ENCODE peak calls at places on chromosomes 11 and 22, in six cellular contexts. O is GM23248; N is DND-41; Z is MM.1S; U is adrenal gland; H is naive thymus-derived CD4-positive, alpha-beta T cell. I is an unnamed sample.

GRCh38 chr11:121671276-121672168 is 218.8 kb upstream of the SORL1-AS1 start:
- DNase-seq in Z (no peak), O (peak; percentile 14), H (no peak), N (no peak), U (no peak), I (no peak)

GRCh38 chr22:33221566-33221965 is 163.4 kb upstream of the SYN3 start:
- DNase-seq in O (peak; percentile 70), N (no peak), U (no peak), H (no peak), Z (no peak), I (no peak)

GRCh38 chr11:134207538-134208239 is 16.1 kb downstream of the NCAPD3 start:
- DNase-seq in H (peak; percentile 43), Z (no peak), U (peak; percentile 56), N (peak; percentile 70), O (peak; percentile 51), I (peak; percentile 69)

GRCh38 chr11:94178331-94178730 is 49.7 kb downstream of the PANX1 start:
- DNase-seq in H (no peak), O (no peak), N (no peak), U (no peak), Z (no peak), I (no peak)

GRCh38 chr11:57402188-57403066 is 12.0 kb upstream of the PRG2 start:
- DNase-seq in H (no peak), N (no peak), Z (no peak), U (no peak), O (peak; percentile 35), I (no peak)

GRCh38 chr11:19253817-19254216 is 13.1 kb upstream of the E2F8 start:
- DNase-seq in Z (no peak), N (no peak), O (no peak), U (no peak), H (no peak), I (no peak)

GRCh38 chr11:43316451-43316850 is 4.7 kb downstream of the API5 start:
- DNase-seq in N (peak; percentile 62), U (no peak), Z (peak; percentile 76), O (peak; percentile 23), H (no peak), I (no peak)

GRCh38 chr22:35380013-35380412 is 883 bp upstream of the HMOX1 start:
- DNase-seq in N (no peak), H (no peak), O (peak; percentile 71), U (peak; percentile 43), Z (no peak), I (no peak)

GRCh38 chr22:24430431-24431308 is 3.3 kb downstream of the ADORA2A start:
- DNase-seq in O (no peak), N (no peak), H (no peak), U (no peak), Z (no peak), I (no peak)

GRCh38 chr22:44940121-44940520 is 69.7 kb downstream of the PHF21B start:
- DNase-seq in H (no peak), U (no peak), O (no peak), N (no peak), Z (no peak), I (no peak)

GRCh38 chr11:2914475-2915195 is 14.6 kb downstream of the PHLDA2 start:
- DNase-seq in U (no peak), N (no peak), O (no peak), H (no peak), Z (no peak), I (no peak)

GRCh38 chr11:9095421-9095820 is 4.0 kb upstream of the SCUBE2 start:
- DNase-seq in N (no peak), U (peak; percentile 37), H (no peak), Z (no peak), O (no peak), I (no peak)

GRCh38 chr11:94909371-94909820 is 64.0 kb downstream of the CWC15 start:
- DNase-seq in N (no peak), U (no peak), O (peak; percentile 81), H (no peak), Z (no peak), I (no peak)

GRCh38 chr11:46112961-46113617 is 8.2 kb downstream of the PHF21A start:
- DNase-seq in Z (peak; percentile 61), H (peak; percentile 44), U (no peak), O (peak; percentile 85), N (peak; percentile 35), I (peak; percentile 67)
- H3K4me1 ChIP-seq in Z (peaks cover 24% of the 10 kb centered on the region), H (peaks cover 13% of the 10 kb centered on the region), U (peaks cover 67% of the 10 kb centered on the region), O (peaks cover 27% of the 10 kb centered on the region), N (peaks cover 29% of the 10 kb centered on the region), I (peaks cover 56% of the 10 kb centered on the region)

GRCh38 chr11:679271-680207 is 15.5 kb downstream of the DEAF1 start:
- DNase-seq in U (no peak), Z (no peak), H (no peak), O (no peak), N (no peak), I (no peak)

GRCh38 chr11:674406-674805 is 20.6 kb downstream of the DEAF1 start:
- DNase-seq in N (no peak), H (no peak), Z (no peak), U (no peak), O (no peak), I (no peak)

GRCh38 chr11:678297-678696 is 16.7 kb downstream of the DEAF1 start:
- DNase-seq in O (no peak), Z (no peak), U (no peak), N (no peak), H (no peak), I (no peak)

GRCh38 chr11:673866-674265 is 21.2 kb downstream of the DEAF1 start:
- DNase-seq in O (no peak), H (no peak), U (no peak), N (no peak), Z (no peak), I (no peak)
- H3K36me3 ChIP-seq in O (peaks cover 14% of the 10 kb centered on the region), H (peaks cover 43% of the 10 kb centered on the region), U (no peaks in the 10 kb centered on the region), N (peaks cover 68% of the 10 kb centered on the region), Z (no peaks in the 10 kb centered on the region), I (peaks cover 15% of the 10 kb centered on the region)

GRCh38 chr11:68844376-68844775 is 2.7 kb upstream of the CPT1A start:
- DNase-seq in Z (no peak), N (no peak), H (no peak), U (no peak), O (no peak), I (no peak)

GRCh38 chr11:68843052-68843561 is 1.4 kb upstream of the CPT1A start:
- DNase-seq in N (peak; percentile 79), O (peak; percentile 62), H (peak; percentile 58), U (peak; percentile 54), Z (peak; percentile 85), I (peak; percentile 83)

GRCh38 chr11:68844801-68845200 is 3.1 kb upstream of the CPT1A start:
- DNase-seq in U (no peak), N (no peak), O (no peak), H (no peak), Z (no peak), I (no peak)

GRCh38 chr11:68842427-68843051 is 823 bp upstream of the CPT1A start:
- DNase-seq in O (no peak), H (no peak), Z (peak; percentile 10), N (no peak), U (no peak), I (peak; percentile 5)

GRCh38 chr11:68843703-68844312 is 2.1 kb upstream of the CPT1A start:
- DNase-seq in U (peak; percentile 82), O (no peak), H (peak; percentile 60), N (peak; percentile 40), Z (peak; percentile 92), I (peak; percentile 72)
- H3K4me1 ChIP-seq in U (peaks cover 31% of the 10 kb centered on the region), O (peaks cover 15% of the 10 kb centered on the region), H (peaks cover 23% of the 10 kb centered on the region), N (peaks cover 50% of the 10 kb centered on the region), Z (peaks cover 13% of the 10 kb centered on the region), I (peaks cover 39% of the 10 kb centered on the region)

DNA sequence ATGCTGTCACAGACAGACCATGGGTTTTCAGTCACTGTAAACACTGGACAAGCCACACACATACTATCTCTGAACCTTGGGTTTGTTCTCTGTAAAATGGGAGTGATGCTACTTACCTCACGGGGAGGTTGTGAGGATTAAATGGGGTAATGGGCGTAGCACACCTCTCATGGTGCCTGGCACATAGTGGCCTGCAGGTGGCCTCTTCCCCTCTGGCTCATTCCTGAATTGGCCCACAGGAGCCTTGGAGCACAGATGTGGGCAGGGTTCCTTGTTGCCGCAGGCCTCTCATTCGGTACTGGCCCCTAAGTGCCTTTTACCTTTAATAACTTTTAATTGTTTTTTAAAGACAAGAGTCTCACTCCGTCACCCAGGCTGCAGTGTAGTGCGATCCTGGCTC is 11.7 kb downstream of the MICAL2 start:
- DNase-seq in N (no peak), H (no peak), O (peak; percentile 36), Z (no peak), U (no peak), I (no peak)
- H3K36me3 ChIP-seq in N (no peaks in the 10 kb centered on the region), H (no peaks in the 10 kb centered on the region), O (peaks cover under 1% of the 10 kb centered on the region), Z (no peaks in the 10 kb centered on the region), U (no peaks in the 10 kb centered on the region), I (no peaks in the 10 kb centered on the region)

GRCh38 chr11:16785520-16786128 is 47.2 kb downstream of the C11orf58 start:
- DNase-seq in O (peak; percentile 87), U (peak; percentile 87), H (no peak), Z (peak; percentile 47), N (peak; percentile 66), I (peak; percentile 45)

GRCh38 chr11:16786131-16786530 is 47.7 kb downstream of the C11orf58 start:
- DNase-seq in Z (no peak), O (no peak), H (no peak), N (no peak), U (no peak), I (no peak)

GRCh38 chr11:16789061-16789415 is 50.6 kb downstream of the C11orf58 start:
- DNase-seq in O (no peak), H (no peak), Z (no peak), U (no peak), N (no peak), I (no peak)

GRCh38 chr11:16788141-16789060 is 50.0 kb downstream of the C11orf58 start:
- DNase-seq in Z (peak; percentile 46), O (peak; percentile 88), H (no peak), U (peak; percentile 81), N (peak; percentile 62), I (peak; percentile 50)

DNA sequence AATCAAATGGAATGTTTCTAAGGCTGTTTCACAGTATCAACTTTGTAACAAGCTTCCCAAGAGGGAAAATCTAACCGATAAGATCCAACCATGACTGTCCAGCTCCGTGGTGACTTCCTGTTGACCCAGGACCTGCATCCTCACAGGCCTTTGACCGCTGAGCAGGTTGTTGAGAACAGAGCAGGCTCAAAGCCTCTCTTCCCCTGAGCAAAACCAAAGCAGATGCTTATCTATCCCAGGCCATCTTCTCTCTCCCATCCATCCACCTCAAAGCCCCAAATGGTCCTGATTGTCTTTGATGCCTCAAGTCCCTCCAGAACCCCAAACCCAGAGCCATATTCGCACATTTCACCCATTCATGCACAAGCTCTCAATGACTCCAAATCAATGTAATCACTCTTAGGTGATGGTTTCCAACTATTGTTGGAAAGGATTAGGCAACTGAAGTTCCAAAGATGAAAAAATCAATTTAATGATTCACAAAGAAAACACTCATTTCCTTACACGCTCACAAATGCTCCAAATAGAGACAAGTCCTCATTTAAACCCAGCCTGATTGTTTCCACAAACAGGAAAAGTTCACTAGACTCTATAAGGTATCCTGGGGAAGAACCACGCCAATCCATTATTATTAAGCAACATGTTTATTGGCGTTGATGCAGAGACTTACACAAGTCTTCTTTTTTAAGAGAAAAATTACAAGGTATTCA is 48.7 kb downstream of the C11orf58 start:
- DNase-seq in O (peak; percentile 65), N (no peak), U (no peak), Z (no peak), H (no peak), I (no peak)
- H3K4me1 ChIP-seq in O (peaks cover 31% of the 10 kb centered on the region), N (no peaks in the 10 kb centered on the region), U (peaks cover 15% of the 10 kb centered on the region), Z (no peaks in the 10 kb centered on the region), H (no peaks in the 10 kb centered on the region), I (peaks cover 6% of the 10 kb centered on the region)

GRCh38 chr11:126997196-126997595 is 3.4 kb downstream of the KIRREL3 start:
- DNase-seq in U (no peak), N (no peak), Z (no peak), H (no peak), O (peak; percentile 66), I (no peak)
- H3K36me3 ChIP-seq in U (no peaks in the 10 kb centered on the region), N (no peaks in the 10 kb centered on the region), Z (no peaks in the 10 kb centered on the region), H (no peaks in the 10 kb centered on the region), O (no peaks in the 10 kb centered on the region), I (no peaks in the 10 kb centered on the region)